ENCODE peak calls at places on chromosomes 3 and 15, in nine cellular contexts. One of them, this sample, is unnamed.

GRCh38 chr3:43995078-43995928 is 246.4 kb upstream of the TOPAZ1 start:
- DNase-seq in adrenal gland: no peak
- DNase-seq in trophoblast cell: no peak
- DNase-seq in AG10803: peak
- DNase-seq in ascending aorta: no peak
- DNase-seq in foreskin fibroblast: peak
- DNase-seq in AG04450: no peak
- DNase-seq in cardiac muscle cell: peak
- DNase-seq in brain microvascular endothelial cell: no peak
- DNase-seq in this sample: no peak

GRCh38 chr3:53800041-53800440 is 46.2 kb downstream of the CHDH start:
- DNase-seq in adrenal gland: no peak
- DNase-seq in trophoblast cell: peak
- DNase-seq in AG10803: peak
- DNase-seq in ascending aorta: no peak
- DNase-seq in foreskin fibroblast: peak
- DNase-seq in AG04450: no peak
- DNase-seq in cardiac muscle cell: no peak
- DNase-seq in brain microvascular endothelial cell: no peak
- DNase-seq in this sample: no peak

GRCh38 chr3:18019178-18019530 is 276.7 kb upstream of the TBC1D5 start:
- DNase-seq in adrenal gland: no peak
- DNase-seq in trophoblast cell: no peak
- DNase-seq in AG10803: no peak
- DNase-seq in ascending aorta: no peak
- DNase-seq in foreskin fibroblast: no peak
- DNase-seq in AG04450: no peak
- DNase-seq in cardiac muscle cell: no peak
- DNase-seq in brain microvascular endothelial cell: no peak
- DNase-seq in this sample: no peak

GRCh38 chr3:123535580-123535979 is 49.3 kb downstream of the HACD2 start:
- DNase-seq in adrenal gland: no peak
- DNase-seq in trophoblast cell: no peak
- DNase-seq in AG10803: peak
- DNase-seq in ascending aorta: no peak
- DNase-seq in foreskin fibroblast: peak
- DNase-seq in AG04450: no peak
- DNase-seq in cardiac muscle cell: no peak
- DNase-seq in brain microvascular endothelial cell: peak
- DNase-seq in this sample: peak

GRCh38 chr3:87397210-87397609 is 120.8 kb upstream of the POU1F1 start:
- DNase-seq in adrenal gland: no peak
- DNase-seq in trophoblast cell: no peak
- DNase-seq in AG10803: peak
- DNase-seq in ascending aorta: no peak
- DNase-seq in foreskin fibroblast: peak
- DNase-seq in AG04450: no peak
- DNase-seq in cardiac muscle cell: no peak
- DNase-seq in brain microvascular endothelial cell: peak
- DNase-seq in this sample: peak

GRCh38 chr15:62165029-62165792 is at the start of gene C2CD4B:
- DNase-seq in adrenal gland: peak
- DNase-seq in trophoblast cell: no peak
- DNase-seq in AG10803: no peak
- DNase-seq in ascending aorta: no peak
- DNase-seq in foreskin fibroblast: peak
- DNase-seq in AG04450: no peak
- DNase-seq in cardiac muscle cell: peak
- DNase-seq in brain microvascular endothelial cell: no peak
- DNase-seq in this sample: no peak

GRCh38 chr3:36776436-36776835 is 12.1 kb upstream of the DCLK3 start:
- DNase-seq in adrenal gland: no peak
- DNase-seq in trophoblast cell: no peak
- DNase-seq in AG10803: peak
- DNase-seq in ascending aorta: no peak
- DNase-seq in foreskin fibroblast: no peak
- DNase-seq in AG04450: no peak
- DNase-seq in cardiac muscle cell: no peak
- DNase-seq in brain microvascular endothelial cell: no peak
- DNase-seq in this sample: no peak

GRCh38 chr15:29945943-29946591 is 123.8 kb upstream of the TJP1 start:
- DNase-seq in adrenal gland: no peak
- DNase-seq in trophoblast cell: peak
- DNase-seq in AG10803: peak
- DNase-seq in ascending aorta: no peak
- DNase-seq in foreskin fibroblast: peak
- DNase-seq in AG04450: no peak
- DNase-seq in cardiac muscle cell: no peak
- DNase-seq in brain microvascular endothelial cell: no peak
- DNase-seq in this sample: no peak

GRCh38 chr3:139122612-139123011 is 77.9 kb upstream of the PRR23C start:
- DNase-seq in adrenal gland: no peak
- DNase-seq in trophoblast cell: no peak
- DNase-seq in AG10803: no peak
- DNase-seq in ascending aorta: no peak
- DNase-seq in foreskin fibroblast: no peak
- DNase-seq in AG04450: no peak
- DNase-seq in cardiac muscle cell: no peak
- DNase-seq in brain microvascular endothelial cell: no peak
- DNase-seq in this sample: no peak

GRCh38 chr3:82038536-82038935 is 277.1 kb upstream of the GBE1 start:
- DNase-seq in adrenal gland: no peak
- DNase-seq in trophoblast cell: peak
- DNase-seq in AG10803: peak
- DNase-seq in ascending aorta: no peak
- DNase-seq in foreskin fibroblast: no peak
- DNase-seq in AG04450: no peak
- DNase-seq in cardiac muscle cell: no peak
- DNase-seq in brain microvascular endothelial cell: no peak
- DNase-seq in this sample: no peak

GRCh38 chr3:53531749-53532148 is 37.3 kb downstream of the CACNA1D start:
- DNase-seq in adrenal gland: no peak
- DNase-seq in trophoblast cell: no peak
- DNase-seq in AG10803: no peak
- DNase-seq in ascending aorta: no peak
- DNase-seq in foreskin fibroblast: no peak
- DNase-seq in AG04450: no peak
- DNase-seq in cardiac muscle cell: no peak
- DNase-seq in brain microvascular endothelial cell: no peak
- DNase-seq in this sample: no peak

GRCh38 chr3:186787642-186788481 is 4.5 kb downstream of the EIF4A2 start:
- DNase-seq in adrenal gland: no peak
- DNase-seq in trophoblast cell: no peak
- DNase-seq in AG10803: no peak
- DNase-seq in ascending aorta: no peak
- DNase-seq in foreskin fibroblast: peak
- DNase-seq in AG04450: no peak
- DNase-seq in cardiac muscle cell: no peak
- DNase-seq in brain microvascular endothelial cell: no peak
- DNase-seq in this sample: no peak

DNA sequence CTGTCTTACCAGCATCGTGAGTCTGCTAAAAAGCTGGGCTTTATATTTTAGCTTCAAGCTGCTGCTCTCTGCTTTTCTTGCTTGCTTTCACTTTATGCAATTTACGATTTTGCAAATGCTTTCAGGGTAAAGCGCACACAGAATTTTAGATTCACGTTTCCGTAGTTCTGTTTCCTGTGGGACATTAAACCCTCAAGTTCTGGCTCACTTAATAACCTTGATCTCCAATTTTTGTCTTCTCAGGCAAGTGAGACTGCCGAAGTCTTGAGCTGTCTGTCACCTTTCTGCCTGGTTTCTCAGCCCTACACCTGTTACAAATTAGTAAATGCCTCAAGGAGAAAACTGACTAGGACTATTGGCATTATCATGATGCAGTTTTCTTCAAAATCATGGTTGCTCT is 170.5 kb upstream of the TGFBR2 start:
- DNase-seq in adrenal gland: no peak
- DNase-seq in trophoblast cell: no peak
- DNase-seq in AG10803: peak
- DNase-seq in ascending aorta: no peak
- DNase-seq in foreskin fibroblast: peak
- DNase-seq in AG04450: no peak
- DNase-seq in cardiac muscle cell: no peak
- DNase-seq in brain microvascular endothelial cell: no peak
- DNase-seq in this sample: no peak
- H3K4me3 ChIP-seq in adrenal gland: no peak
- H3K4me3 ChIP-seq in trophoblast cell: no peak
- H3K4me3 ChIP-seq in AG10803: peak
- H3K4me3 ChIP-seq in ascending aorta: no peak
- H3K4me3 ChIP-seq in foreskin fibroblast: peak
- H3K4me3 ChIP-seq in AG04450: no peak
- H3K4me3 ChIP-seq in cardiac muscle cell: no peak
- H3K4me3 ChIP-seq in brain microvascular endothelial cell: no peak
- H3K4me3 ChIP-seq in this sample: no peak

DNA sequence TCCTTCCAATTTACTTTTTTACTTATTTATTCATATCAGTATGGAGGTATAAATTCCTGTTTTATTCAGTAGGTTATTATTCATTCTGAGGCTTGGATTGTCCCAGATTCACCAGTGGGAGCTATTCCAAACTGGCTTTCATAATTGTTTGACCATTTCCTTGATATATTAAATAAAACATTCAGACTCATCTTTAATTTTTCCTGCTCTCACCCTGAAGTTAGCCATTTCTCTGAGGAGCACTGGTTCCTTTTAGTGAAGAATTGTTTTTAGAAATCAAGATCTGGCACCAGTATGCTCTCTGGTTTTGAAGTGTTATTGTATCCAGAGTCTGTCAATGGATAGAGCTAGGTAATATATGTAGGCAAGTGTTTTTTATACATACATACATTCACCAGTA is 66.9 kb upstream of the DCBLD2 start:
- DNase-seq in adrenal gland: no peak
- DNase-seq in trophoblast cell: no peak
- DNase-seq in AG10803: no peak
- DNase-seq in ascending aorta: no peak
- DNase-seq in foreskin fibroblast: no peak
- DNase-seq in AG04450: no peak
- DNase-seq in cardiac muscle cell: no peak
- DNase-seq in brain microvascular endothelial cell: no peak
- DNase-seq in this sample: no peak
- H3K4me3 ChIP-seq in adrenal gland: no peak
- H3K4me3 ChIP-seq in trophoblast cell: no peak
- H3K4me3 ChIP-seq in AG10803: no peak
- H3K4me3 ChIP-seq in ascending aorta: no peak
- H3K4me3 ChIP-seq in foreskin fibroblast: no peak
- H3K4me3 ChIP-seq in AG04450: no peak
- H3K4me3 ChIP-seq in cardiac muscle cell: no peak
- H3K4me3 ChIP-seq in brain microvascular endothelial cell: no peak
- H3K4me3 ChIP-seq in this sample: no peak

DNA sequence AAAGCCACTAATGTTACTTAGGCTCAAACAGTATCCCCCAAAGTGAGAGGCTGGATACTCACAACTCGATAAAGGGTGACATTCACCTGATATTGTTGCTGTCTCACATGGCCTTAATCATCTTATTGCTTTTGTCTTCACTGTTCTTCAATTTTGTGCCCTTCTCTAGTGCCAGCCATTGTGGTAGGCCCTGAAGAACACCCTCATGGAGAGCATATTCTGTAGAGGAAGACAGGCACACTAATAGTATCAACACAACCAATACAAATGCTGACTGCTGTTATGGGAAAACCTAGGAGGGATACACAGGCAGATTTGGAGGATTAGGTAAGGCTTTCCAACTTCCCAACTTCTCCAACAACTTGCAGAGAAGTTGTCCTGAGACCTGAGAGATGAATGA is 4.1 kb upstream of the BLM start:
- DNase-seq in adrenal gland: no peak
- DNase-seq in trophoblast cell: no peak
- DNase-seq in AG10803: no peak
- DNase-seq in ascending aorta: no peak
- DNase-seq in foreskin fibroblast: no peak
- DNase-seq in AG04450: no peak
- DNase-seq in cardiac muscle cell: no peak
- DNase-seq in brain microvascular endothelial cell: no peak
- DNase-seq in this sample: no peak
- H3K4me3 ChIP-seq in adrenal gland: no peak
- H3K4me3 ChIP-seq in trophoblast cell: no peak
- H3K4me3 ChIP-seq in AG10803: no peak
- H3K4me3 ChIP-seq in ascending aorta: no peak
- H3K4me3 ChIP-seq in foreskin fibroblast: no peak
- H3K4me3 ChIP-seq in AG04450: no peak
- H3K4me3 ChIP-seq in cardiac muscle cell: no peak
- H3K4me3 ChIP-seq in brain microvascular endothelial cell: no peak
- H3K4me3 ChIP-seq in this sample: no peak

DNA sequence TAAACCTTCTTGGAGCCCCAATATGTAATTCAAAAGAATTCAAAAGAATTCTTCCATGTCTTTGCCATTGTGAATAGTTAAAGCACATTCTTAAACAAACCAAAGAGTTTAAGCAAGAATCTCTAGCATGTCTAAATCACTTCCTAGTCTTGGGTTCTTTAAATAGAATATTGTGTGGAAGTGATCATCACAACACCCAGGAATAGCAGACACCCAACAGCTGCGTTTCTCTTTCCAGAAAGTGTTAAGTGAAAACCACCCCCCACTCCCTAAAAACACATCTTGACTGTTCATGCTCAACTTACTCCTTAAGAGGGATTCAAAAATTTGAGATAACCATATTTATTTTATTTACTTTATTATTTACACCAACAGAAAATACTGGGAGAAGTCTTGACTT is 24.1 kb upstream of the CAPN7 start:
- DNase-seq in adrenal gland: no peak
- DNase-seq in trophoblast cell: no peak
- DNase-seq in AG10803: no peak
- DNase-seq in ascending aorta: no peak
- DNase-seq in foreskin fibroblast: no peak
- DNase-seq in AG04450: no peak
- DNase-seq in cardiac muscle cell: no peak
- DNase-seq in brain microvascular endothelial cell: no peak
- DNase-seq in this sample: no peak
- H3K4me3 ChIP-seq in adrenal gland: no peak
- H3K4me3 ChIP-seq in trophoblast cell: no peak
- H3K4me3 ChIP-seq in AG10803: no peak
- H3K4me3 ChIP-seq in ascending aorta: no peak
- H3K4me3 ChIP-seq in foreskin fibroblast: no peak
- H3K4me3 ChIP-seq in AG04450: no peak
- H3K4me3 ChIP-seq in cardiac muscle cell: no peak
- H3K4me3 ChIP-seq in brain microvascular endothelial cell: no peak
- H3K4me3 ChIP-seq in this sample: no peak

GRCh38 chr15:80744411-80744810 is 34.8 kb upstream of the CEMIP start:
- DNase-seq in adrenal gland: no peak
- DNase-seq in trophoblast cell: no peak
- DNase-seq in AG10803: no peak
- DNase-seq in ascending aorta: no peak
- DNase-seq in foreskin fibroblast: no peak
- DNase-seq in AG04450: no peak
- DNase-seq in cardiac muscle cell: no peak
- DNase-seq in brain microvascular endothelial cell: no peak
- DNase-seq in this sample: no peak
- H3K4me3 ChIP-seq in adrenal gland: no peak
- H3K4me3 ChIP-seq in trophoblast cell: no peak
- H3K4me3 ChIP-seq in AG10803: no peak
- H3K4me3 ChIP-seq in ascending aorta: no peak
- H3K4me3 ChIP-seq in foreskin fibroblast: no peak
- H3K4me3 ChIP-seq in AG04450: no peak
- H3K4me3 ChIP-seq in cardiac muscle cell: no peak
- H3K4me3 ChIP-seq in brain microvascular endothelial cell: no peak
- H3K4me3 ChIP-seq in this sample: no peak

GRCh38 chr15:75647370-75648155 is at the start of gene SNX33:
- DNase-seq in adrenal gland: peak
- DNase-seq in trophoblast cell: peak
- DNase-seq in AG10803: peak
- DNase-seq in ascending aorta: no peak
- DNase-seq in foreskin fibroblast: peak
- DNase-seq in AG04450: no peak
- DNase-seq in cardiac muscle cell: peak
- DNase-seq in brain microvascular endothelial cell: peak
- DNase-seq in this sample: peak
- H3K4me3 ChIP-seq in adrenal gland: peak
- H3K4me3 ChIP-seq in trophoblast cell: peak
- H3K4me3 ChIP-seq in AG10803: peak
- H3K4me3 ChIP-seq in ascending aorta: peak
- H3K4me3 ChIP-seq in foreskin fibroblast: peak
- H3K4me3 ChIP-seq in AG04450: peak
- H3K4me3 ChIP-seq in cardiac muscle cell: peak
- H3K4me3 ChIP-seq in brain microvascular endothelial cell: peak
- H3K4me3 ChIP-seq in this sample: peak

This sample was measured in skeletal muscle cell.